ENCODE peak calls at places on chromosomes 16 and 17, in five cellular contexts. H is brain microvascular endothelial cell, V is body of pancreas, X is fibroblast of the aortic adventitia, Z is IMR-90. O is an unnamed sample.

GRCh38 chr17:9421525-9421924 is 154.1 kb downstream of the STX8 start:
- DNase-seq in H (no peak), V (no peak), X (no peak), Z (no peak), O (no peak)

GRCh38 chr16:66524601-66525164 is 25.2 kb downstream of the TK2 start:
- DNase-seq in H (no peak), V (no peak), X (no peak), Z (no peak), O (no peak)

GRCh38 chr16:83769397-83770008 is 38.3 kb upstream of the HSBP1 start:
- DNase-seq in H (no peak), V (no peak), X (no peak), Z (no peak), O (no peak)

GRCh38 chr16:87186440-87186839 is 130.8 kb downstream of the C16orf95 start:
- DNase-seq in H (peak), V (no peak), X (no peak), Z (no peak), O (no peak)

GRCh38 chr17:82304826-82305726 is 12.3 kb downstream of the CD7 start:
- DNase-seq in H (no peak), V (no peak), X (no peak), Z (no peak), O (no peak)

GRCh38 chr17:50613596-50613995 is 21.1 kb upstream of the ABCC3 start:
- DNase-seq in H (no peak), V (no peak), X (peak), Z (no peak), O (no peak)

GRCh38 chr17:72613411-72614292 is 478.8 kb downstream of the SLC39A11 start:
- DNase-seq in H (peak), V (no peak), X (peak), Z (peak), O (no peak)

GRCh38 chr16:30458561-30459394 is 13.1 kb upstream of the SEPHS2 start:
- DNase-seq in H (no peak), V (no peak), X (no peak), Z (no peak), O (no peak)

GRCh38 chr17:57574040-57574513 is 171.0 kb downstream of the CCDC182 start:
- DNase-seq in H (no peak), V (peak), X (peak), Z (peak), O (no peak)

GRCh38 chr17:72587156-72587555 is 466.3 kb downstream of the SOX9 start:
- DNase-seq in H (peak), V (no peak), X (no peak), Z (no peak), O (no peak)

GRCh38 chr17:28551421-28552186 is 820 bp downstream of the UNC119 start:
- DNase-seq in H (no peak), V (no peak), X (peak), Z (no peak), O (no peak)

GRCh38 chr16:58684001-58684353 is 593 bp downstream of the SLC38A7 start:
- DNase-seq in H (peak), V (no peak), X (peak), Z (peak), O (no peak)

GRCh38 chr16:27426423-27427408 is 24.7 kb downstream of the IL21R start:
- DNase-seq in H (peak), V (no peak), X (peak), Z (peak), O (peak)

GRCh38 chr17:28530926-28531325 is 21.5 kb downstream of the UNC119 start:
- DNase-seq in H (no peak), V (no peak), X (no peak), Z (no peak), O (no peak)

GRCh38 chr17:63740464-63741181 is 976 bp downstream of the STRADA start:
- DNase-seq in H (no peak), V (no peak), X (peak), Z (peak), O (no peak)

GRCh38 chr16:50306287-50306686 is 39.9 kb downstream of the ADCY7 start:
- DNase-seq in H (no peak), V (no peak), X (no peak), Z (no peak), O (no peak)

GRCh38 chr16:81582655-81583441 is 138.2 kb downstream of the CMIP start:
- DNase-seq in H (no peak), V (peak), X (no peak), Z (no peak), O (no peak)

GRCh38 chr16:31219154-31219741 is 2.3 kb upstream of the PYDC1 start:
- DNase-seq in H (no peak), V (no peak), X (no peak), Z (no peak), O (no peak)

GRCh38 chr16:70601576-70602575 is 44.5 kb upstream of the IL34 start:
- DNase-seq in H (peak), V (no peak), X (peak), Z (peak), O (no peak)

GRCh38 chr16:27378871-27379580 is 22.9 kb upstream of the IL21R start:
- DNase-seq in H (no peak), V (no peak), X (no peak), Z (peak), O (no peak)

GRCh38 chr17:42153919-42154491 is 784 bp downstream of the RAB5C start:
- DNase-seq in H (peak), V (no peak), X (peak), Z (peak), O (no peak)

GRCh38 chr16:49515016-49515415 is 141.4 kb downstream of the C16orf78 start:
- DNase-seq in H (no peak), V (no peak), X (no peak), Z (no peak), O (no peak)

GRCh38 chr16:21194771-21195301 is 16.5 kb downstream of the ZP2 start:
- DNase-seq in H (peak), V (no peak), X (peak), Z (no peak), O (no peak)

GRCh38 chr17:68821860-68822693 is 133.1 kb downstream of the ABCA8 start:
- DNase-seq in H (peak), V (no peak), X (peak), Z (peak), O (peak)

GRCh38 chr16:8950580-8951077 is 13.1 kb downstream of the USP7 start:
- DNase-seq in H (peak), V (no peak), X (peak), Z (peak), O (no peak)

GRCh38 chr16:8953064-8953463 is 10.6 kb downstream of the USP7 start:
- DNase-seq in H (no peak), V (no peak), X (no peak), Z (no peak), O (no peak)

GRCh38 chr16:8949536-8950418 is 13.9 kb downstream of the USP7 start:
- DNase-seq in H (no peak), V (no peak), X (no peak), Z (no peak), O (no peak)

GRCh38 chr16:8952281-8952751 is 11.4 kb downstream of the USP7 start:
- DNase-seq in H (no peak), V (no peak), X (no peak), Z (no peak), O (no peak)

DNA sequence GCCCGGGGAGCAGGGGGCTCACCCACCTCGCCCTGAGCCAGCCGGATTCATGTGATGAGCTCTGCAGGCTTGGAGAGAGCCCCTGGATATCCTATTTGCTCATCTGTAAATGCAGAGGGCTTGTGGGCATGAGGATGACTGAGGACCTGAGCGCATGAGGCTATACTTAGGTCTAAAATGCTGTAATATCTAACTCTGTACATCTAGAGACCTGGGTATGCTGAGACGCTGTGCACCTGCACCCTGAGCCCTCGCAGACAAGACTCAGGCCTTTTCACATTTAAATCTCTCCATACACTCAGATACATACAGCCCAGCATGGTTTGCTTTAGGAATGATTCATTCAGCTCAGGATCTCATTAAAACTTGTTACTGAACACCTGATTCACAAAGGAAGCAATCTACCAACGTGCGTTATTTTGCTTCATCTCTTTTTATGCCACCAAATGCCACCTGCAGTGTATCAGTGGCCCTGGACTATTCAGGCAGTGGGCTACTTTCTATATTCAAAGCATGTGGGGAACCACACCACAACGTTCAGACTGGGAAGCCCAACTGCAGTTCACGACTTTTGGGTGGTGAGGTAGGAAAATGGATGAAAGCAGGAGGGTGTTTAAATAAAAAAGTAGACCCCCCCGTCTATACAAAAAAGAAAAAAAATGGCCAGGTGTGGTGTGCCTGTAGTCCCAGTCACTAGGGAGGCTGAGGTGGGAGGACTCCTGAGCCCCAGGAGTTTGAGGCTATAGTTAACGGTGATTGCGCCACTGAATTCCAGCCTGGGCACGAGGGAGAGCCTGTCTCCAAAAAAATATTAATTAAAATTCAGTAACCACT is 12.0 kb downstream of the USP7 start:
- DNase-seq in H (no peak), V (no peak), X (no peak), Z (no peak), O (no peak)
- H3K4me3 ChIP-seq in H (no peak), V (no peak), X (no peak), Z (no peak), O (no peak)

DNA sequence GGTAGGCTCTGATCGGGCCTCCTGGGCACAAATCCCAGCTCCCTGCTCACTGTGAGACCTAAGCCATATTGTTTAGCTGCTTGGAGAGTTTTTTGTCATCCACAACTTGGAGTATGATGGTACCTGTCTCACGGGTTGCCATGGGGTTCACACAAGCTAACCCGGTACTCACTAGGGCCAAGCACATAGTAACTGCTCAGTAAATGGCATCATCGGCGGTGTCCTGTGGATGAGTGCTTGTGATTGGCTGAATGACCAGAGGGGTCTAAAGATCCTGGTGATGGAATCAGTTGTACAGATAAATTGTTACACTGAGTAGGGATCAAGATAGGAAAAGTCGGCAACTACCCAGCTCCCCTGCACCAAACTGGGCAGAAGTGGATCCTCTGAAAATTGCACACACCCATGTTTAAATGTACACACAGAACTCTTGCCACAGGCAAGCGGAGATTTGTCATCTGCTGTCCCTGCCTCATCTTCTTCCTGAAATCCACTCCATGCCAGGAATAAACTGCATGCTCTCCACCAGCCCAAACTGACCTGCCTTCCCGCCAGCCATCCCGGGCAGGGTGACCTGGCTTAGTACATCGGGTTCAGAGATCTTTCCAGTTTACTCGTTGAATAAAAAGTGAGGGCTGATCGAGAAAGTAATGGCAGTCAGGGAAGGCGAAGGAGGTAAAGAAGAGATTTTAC is 6.5 kb downstream of the MAPT start:
- DNase-seq in H (no peak), V (no peak), X (no peak), Z (no peak), O (no peak)
- TF ChIP-seq CTCF in H (no peak), V (no peak), X (no peak), Z (no peak), O (no peak)

GRCh38 chr16:56191807-56192643 is 736 bp downstream of the GNAO1 start:
- DNase-seq in H (no peak), V (no peak), X (no peak), Z (no peak), O (no peak)
- H3K4me3 ChIP-seq in H (peak), V (peak), X (no peak), Z (peak), O (peak)

GRCh38 chr16:73565263-73565662 is 517.3 kb upstream of the ZFHX3 start:
- DNase-seq in H (no peak), V (no peak), X (no peak), Z (no peak), O (no peak)
- TF ChIP-seq CTCF in H (no peak), V (peak), X (no peak), Z (no peak), O (no peak)

DNA sequence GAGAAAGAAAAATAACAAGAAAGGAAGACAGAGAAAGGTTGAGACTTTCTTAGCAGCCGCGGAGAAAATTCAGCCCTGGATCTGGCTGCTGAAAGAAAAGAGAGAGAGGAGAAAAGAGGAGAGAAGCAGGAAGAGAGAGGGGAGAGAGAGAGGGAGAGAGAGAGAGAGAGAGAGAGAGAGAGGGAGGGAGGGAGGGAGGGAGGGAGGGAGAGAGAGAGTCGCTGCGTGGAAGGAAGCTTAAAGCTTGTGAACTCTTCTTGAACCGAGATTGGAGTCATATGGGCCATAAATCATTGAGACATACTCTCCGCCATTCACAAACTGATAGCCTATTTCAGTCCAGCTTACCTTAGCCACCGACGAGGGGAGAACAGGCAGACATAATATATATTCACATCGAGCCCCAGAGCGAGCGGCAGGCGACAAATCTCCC is 10.3 kb upstream of the HOXB2 start:
- DNase-seq in H (no peak), V (no peak), X (peak), Z (peak), O (peak)
- H3K4me3 ChIP-seq in H (peak), V (no peak), X (peak), Z (peak), O (peak)

O was measured in AG04449.